ENCODE peak calls at places on chromosomes 11 and 22, in nine cellular contexts. A, F, K, U, N, O, T, P and M are unnamed samples.

GRCh38 chr11:120738516-120739046 is 227.0 kb downstream of the GRIK4 start:
- DNase-seq in F (no peak), A (no peak), U (no peak), K (no peak), N (no peak), P (no peak), O (no peak), T (no peak), M (no peak)

GRCh38 chr11:119666463-119667131 is 62.4 kb downstream of the NECTIN1 start:
- DNase-seq in U (peak), F (peak), P (peak), T (no peak), A (peak), K (peak), O (no peak), N (peak), M (peak)

GRCh38 chr22:47592791-47593190 is 830.3 kb downstream of the TBC1D22A start:
- DNase-seq in P (no peak), A (no peak), K (no peak), O (no peak), F (no peak), T (no peak), U (no peak), N (no peak), M (no peak)

GRCh38 chr11:83087035-83087434 is 15.3 kb upstream of the RAB30 start:
- DNase-seq in T (no peak), A (no peak), F (peak), N (no peak), O (no peak), U (no peak), P (no peak), K (no peak), M (peak)

GRCh38 chr11:62804310-62805043 is 763 bp downstream of the NXF1 start:
- DNase-seq in F (no peak), O (no peak), T (no peak), P (no peak), A (no peak), U (no peak), N (no peak), K (no peak), M (peak)

GRCh38 chr11:44785856-44786606 is 59.3 kb downstream of the TSPAN18 start:
- DNase-seq in F (no peak), K (no peak), O (no peak), N (no peak), P (peak), T (no peak), A (no peak), U (no peak), M (no peak)

GRCh38 chr11:43408277-43408676 is 49.6 kb downstream of the TTC17 start:
- DNase-seq in K (no peak), N (no peak), P (no peak), O (no peak), A (no peak), U (no peak), F (peak), T (no peak), M (no peak)

GRCh38 chr11:12573707-12574106 is 100.5 kb upstream of the TEAD1 start:
- DNase-seq in U (no peak), N (no peak), O (no peak), P (no peak), K (no peak), T (no peak), A (no peak), F (no peak), M (no peak)

GRCh38 chr22:46452195-46453005 is 85.0 kb downstream of the CELSR1 start:
- DNase-seq in F (no peak), O (no peak), U (no peak), N (no peak), K (no peak), T (no peak), A (no peak), P (no peak), M (no peak)

GRCh38 chr22:34998921-34999320 is 67.0 kb upstream of the ISX start:
- DNase-seq in P (no peak), N (no peak), A (no peak), U (no peak), O (no peak), K (no peak), T (no peak), F (no peak), M (no peak)

GRCh38 chr11:24078056-24078455 is 418.8 kb upstream of the LUZP2 start:
- DNase-seq in K (no peak), A (no peak), N (no peak), T (no peak), O (no peak), P (no peak), U (no peak), F (no peak), M (peak)

GRCh38 chr11:20247540-20248138 is 87.4 kb upstream of the DBX1 start:
- DNase-seq in A (peak), O (no peak), T (no peak), F (no peak), U (no peak), K (no peak), N (no peak), P (no peak), M (no peak)

GRCh38 chr22:50471197-50471847 is 3.5 kb downstream of the SBF1 start:
- DNase-seq in A (no peak), U (no peak), T (no peak), N (no peak), F (no peak), O (no peak), P (no peak), K (no peak), M (no peak)

GRCh38 chr11:15289718-15290117 is 175.0 kb downstream of the INSC start:
- DNase-seq in K (no peak), A (no peak), N (no peak), T (no peak), F (no peak), O (no peak), P (no peak), U (no peak), M (no peak)

GRCh38 chr22:40603088-40603605 is 33.4 kb downstream of the MRTFA start:
- DNase-seq in P (no peak), O (no peak), T (no peak), F (no peak), N (no peak), K (no peak), U (peak), A (no peak), M (peak)

GRCh38 chr11:10413268-10413667 is 41.8 kb upstream of the AMPD3 start:
- DNase-seq in N (no peak), O (peak), U (no peak), F (peak), K (peak), T (no peak), A (no peak), P (no peak), M (peak)

GRCh38 chr11:118531597-118532084 is 649 bp downstream of the TMEM25 start:
- DNase-seq in N (no peak), A (no peak), K (no peak), U (no peak), T (no peak), F (peak), O (no peak), P (no peak), M (no peak)

GRCh38 chr11:13705710-13706109 is 37.2 kb downstream of the FAR1 start:
- DNase-seq in T (no peak), O (no peak), U (no peak), F (no peak), A (no peak), N (no peak), P (no peak), K (no peak), M (no peak)

GRCh38 chr11:85307381-85307780 is 319.8 kb downstream of the DLG2 start:
- DNase-seq in A (no peak), P (no peak), K (no peak), F (no peak), N (no peak), U (no peak), O (no peak), T (no peak), M (no peak)

GRCh38 chr11:72179804-72180396 is 12.0 kb upstream of the FOLR1 start:
- DNase-seq in F (no peak), N (no peak), A (no peak), O (no peak), K (no peak), T (no peak), P (no peak), U (no peak), M (no peak)

GRCh38 chr11:46604796-46605195 is 11.0 kb upstream of the AMBRA1 start:
- DNase-seq in K (no peak), N (no peak), O (no peak), A (no peak), U (no peak), T (no peak), P (no peak), F (no peak), M (no peak)

GRCh38 chr11:35855685-35856084 is 88.2 kb upstream of the LDLRAD3 start:
- DNase-seq in T (no peak), P (no peak), N (no peak), F (no peak), K (no peak), O (no peak), U (no peak), A (no peak), M (no peak)

GRCh38 chr11:10920205-10920604 is 62.4 kb upstream of the ZBED5 start:
- DNase-seq in O (peak), K (no peak), U (no peak), A (no peak), N (no peak), P (no peak), T (no peak), F (no peak), M (peak)

GRCh38 chr22:43239102-43239875 is 52.4 kb upstream of the TTLL12 start:
- DNase-seq in T (no peak), P (no peak), F (no peak), N (peak), K (no peak), U (no peak), A (no peak), O (no peak), M (no peak)

GRCh38 chr22:37309221-37310074 is 27.1 kb downstream of the CYTH4 start:
- DNase-seq in P (no peak), U (no peak), A (no peak), T (no peak), O (peak), F (no peak), K (peak), N (no peak), M (peak)

GRCh38 chr11:19924321-19925115 is 211.9 kb downstream of the NAV2 start:
- DNase-seq in U (no peak), O (no peak), K (no peak), T (no peak), P (no peak), N (no peak), A (peak), F (no peak), M (no peak)

GRCh38 chr22:31923166-31923565 is 21.2 kb upstream of the YWHAH start:
- DNase-seq in K (no peak), U (no peak), O (no peak), N (no peak), P (no peak), T (no peak), F (no peak), A (no peak), M (no peak)

GRCh38 chr11:70735976-70736375 is 337.6 kb downstream of the CTTN start:
- DNase-seq in N (no peak), K (no peak), O (no peak), F (no peak), A (no peak), U (no peak), T (no peak), P (peak), M (no peak)

GRCh38 chr11:44243086-44243485 is 66.9 kb downstream of the ALX4 start:
- DNase-seq in P (no peak), O (no peak), K (no peak), T (no peak), F (no peak), A (peak), N (no peak), U (no peak), M (no peak)

GRCh38 chr11:86785576-86785975 is 14.8 kb upstream of the PRSS23 start:
- DNase-seq in N (no peak), A (no peak), P (no peak), U (no peak), O (no peak), T (peak), K (no peak), F (no peak), M (no peak)

GRCh38 chr22:45629469-45630089 is 42.1 kb upstream of the ATXN10 start:
- DNase-seq in P (peak), O (no peak), K (no peak), F (peak), N (no peak), A (peak), T (no peak), U (no peak), M (no peak)

GRCh38 chr11:12137005-12137690 is 26.8 kb downstream of the MICAL2 start:
- DNase-seq in O (no peak), A (no peak), U (no peak), F (peak), T (no peak), K (no peak), P (no peak), N (no peak), M (no peak)

GRCh38 chr11:129364143-129364654 is 11.4 kb upstream of the BARX2 start:
- DNase-seq in T (peak), U (peak), F (peak), A (peak), O (peak), N (peak), P (peak), K (peak), M (peak)

GRCh38 chr22:41983516-41983915 is 14.3 kb downstream of the SEPTIN3 start:
- DNase-seq in T (peak), O (peak), A (no peak), U (no peak), K (no peak), N (no peak), F (no peak), P (no peak), M (peak)

GRCh38 chr11:61950035-61950547 is at the start of gene BEST1:
- DNase-seq in P (no peak), K (no peak), N (peak), T (no peak), A (no peak), O (no peak), F (no peak), U (no peak), M (no peak)

GRCh38 chr11:8701891-8702597 is 19.5 kb downstream of the RPL27A start:
- DNase-seq in N (no peak), P (peak), K (no peak), T (no peak), O (no peak), U (no peak), F (no peak), A (no peak), M (no peak)

GRCh38 chr11:62548545-62549335 is 2.1 kb upstream of the AHNAK start:
- DNase-seq in A (no peak), P (no peak), U (no peak), O (no peak), K (no peak), N (peak), F (peak), T (no peak), M (peak)

GRCh38 chr11:120566176-120566575 is 54.6 kb downstream of the GRIK4 start:
- DNase-seq in N (no peak), T (no peak), P (no peak), F (no peak), O (no peak), A (no peak), K (no peak), U (no peak), M (peak)

GRCh38 chr11:77879218-77879617 is 58.3 kb downstream of the AAMDC start:
- DNase-seq in F (no peak), A (peak), N (peak), P (peak), U (no peak), O (no peak), T (no peak), K (peak), M (peak)

GRCh38 chr11:95091663-95092062 is 2.0 kb downstream of the ENDOD1 start:
- DNase-seq in N (no peak), T (no peak), F (no peak), A (no peak), P (no peak), O (no peak), K (no peak), U (no peak), M (no peak)
- H3K4me3 ChIP-seq in N (no peak), T (no peak), F (no peak), A (no peak), P (no peak), O (no peak), K (no peak), U (no peak), M (peak)

DNA sequence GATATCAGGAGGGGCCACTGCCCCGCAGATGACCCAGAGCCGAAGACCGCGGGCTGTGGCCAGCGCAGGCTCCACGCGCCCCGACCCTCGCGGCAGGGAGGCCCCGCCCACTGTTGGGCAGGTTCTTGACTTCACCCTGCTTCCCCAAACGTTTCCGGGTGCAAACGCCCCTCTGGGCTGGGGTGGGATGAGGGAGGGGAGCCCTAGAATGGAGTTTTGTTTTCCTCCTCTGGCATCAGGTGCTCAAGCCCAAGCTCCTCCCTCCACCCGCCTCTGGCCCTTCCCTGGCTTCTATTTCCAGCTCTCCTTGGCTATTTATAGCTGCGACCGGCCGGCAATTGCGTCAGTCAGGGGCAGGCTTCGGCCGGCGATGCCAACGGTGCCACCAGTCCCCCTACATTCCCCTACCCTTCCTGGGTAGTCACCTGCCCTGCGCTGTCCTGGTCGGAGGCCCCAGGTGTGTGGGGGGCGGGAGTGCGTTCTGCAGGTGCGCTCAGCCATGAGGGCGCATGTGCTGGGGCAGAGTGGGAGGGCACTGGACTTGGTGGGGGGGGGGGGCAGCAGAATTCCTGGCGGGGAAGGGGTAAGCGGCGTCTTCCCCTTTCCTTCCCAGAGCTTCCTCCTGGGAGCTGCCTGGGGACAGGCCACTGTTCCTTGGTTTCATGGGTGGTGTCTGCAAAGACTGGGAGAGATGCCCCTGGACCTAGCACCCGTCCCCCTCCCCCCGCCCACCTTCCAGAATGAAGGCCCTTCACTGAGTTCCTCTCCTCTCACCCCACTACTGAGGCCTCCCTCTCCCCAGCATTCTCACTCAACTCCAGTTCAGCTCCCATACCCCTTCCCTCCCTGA is 23.6 kb downstream of the DUSP8 start:
- DNase-seq in T (peak), F (no peak), A (no peak), O (peak), U (no peak), N (peak), K (no peak), P (peak), M (peak)
- H3K4me3 ChIP-seq in T (peak), F (no peak), A (no peak), O (peak), U (no peak), N (peak), K (no peak), P (no peak), M (no peak)

GRCh38 chr22:36022697-36023096 is 5.9 kb downstream of the RBFOX2 start:
- DNase-seq in K (no peak), N (no peak), U (no peak), P (no peak), T (no peak), O (no peak), F (no peak), A (no peak), M (no peak)
- H3K4me3 ChIP-seq in K (no peak), N (no peak), U (no peak), P (no peak), T (no peak), O (no peak), F (no peak), A (no peak), M (no peak)

GRCh38 chr11:65134952-65135632 is 773 bp upstream of the SYVN1 start:
- DNase-seq in N (peak), O (peak), P (peak), U (peak), A (peak), F (peak), T (peak), K (peak), M (peak)

GRCh38 chr11:65133724-65134123 is 595 bp downstream of the SYVN1 start:
- DNase-seq in A (no peak), T (no peak), U (no peak), P (no peak), O (no peak), K (no peak), F (no peak), N (peak), M (peak)

GRCh38 chr11:65134240-65134951 is at the start of gene SYVN1:
- DNase-seq in F (peak), U (peak), N (peak), K (peak), O (peak), T (peak), A (peak), P (peak), M (peak)

GRCh38 chr11:65136515-65137096 is 2.3 kb upstream of the SYVN1 start:
- DNase-seq in U (no peak), N (no peak), K (no peak), T (no peak), A (no peak), F (no peak), P (no peak), O (no peak), M (no peak)

DNA sequence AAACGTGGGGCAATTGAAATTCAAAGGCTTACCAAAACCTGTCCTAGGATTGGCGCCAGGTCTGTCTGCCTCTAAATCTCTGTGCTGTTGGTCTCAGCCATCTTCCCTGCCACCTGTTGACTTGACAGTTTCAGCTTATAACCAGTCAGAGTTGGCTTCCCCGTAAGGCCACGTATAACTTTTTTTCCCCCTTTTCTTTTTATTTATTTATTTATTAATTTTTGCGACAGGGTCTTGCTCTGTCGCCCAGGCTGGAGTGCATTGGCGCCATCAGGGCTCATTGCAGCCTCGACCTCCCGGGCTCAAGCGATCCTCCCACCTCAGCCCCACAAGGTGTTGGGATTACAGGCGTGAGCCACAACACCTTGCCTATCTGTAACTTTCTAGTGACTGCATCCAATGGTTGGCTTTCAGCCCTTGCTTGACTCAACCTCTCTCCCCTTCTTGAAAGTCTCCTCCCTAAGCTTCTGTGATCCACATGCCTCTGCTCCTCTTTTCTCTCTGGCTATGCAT is 1.4 kb upstream of the SYVN1 start:
- DNase-seq in T (no peak), O (no peak), P (no peak), F (no peak), A (no peak), K (no peak), U (no peak), N (no peak), M (no peak)
- H3K4me3 ChIP-seq in T (peak), O (peak), P (no peak), F (peak), A (peak), K (peak), U (peak), N (peak), M (peak)

GRCh38 chr11:110526323-110526722 is 96.6 kb downstream of the FDX1 start:
- DNase-seq in P (no peak), O (no peak), K (no peak), F (no peak), N (no peak), T (no peak), A (no peak), U (no peak), M (peak)
- H3K4me3 ChIP-seq in P (no peak), O (no peak), K (no peak), F (no peak), N (no peak), T (no peak), A (no peak), U (no peak), M (no peak)

DNA sequence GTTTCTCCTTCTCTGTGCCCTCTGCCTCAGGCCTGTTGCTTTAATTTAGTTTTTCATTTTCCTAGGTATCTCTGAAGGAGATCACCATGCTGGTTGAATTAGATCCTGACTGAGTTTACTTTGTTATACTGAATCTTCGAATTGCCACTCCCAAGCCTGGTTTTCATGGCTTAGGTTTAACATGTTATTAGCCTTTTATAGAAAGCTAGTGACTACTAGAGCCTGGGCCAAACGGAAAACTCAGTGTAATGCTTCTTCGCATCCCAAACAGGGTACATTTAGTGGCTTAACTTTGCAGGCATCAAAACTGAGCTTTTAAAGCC is 3.6 kb downstream of the CRKL start:
- DNase-seq in O (no peak), P (no peak), T (no peak), K (no peak), U (no peak), F (no peak), A (no peak), N (no peak), M (no peak)
- H3K4me3 ChIP-seq in O (peak), P (peak), T (no peak), K (peak), U (peak), F (peak), A (no peak), N (no peak), M (peak)

GRCh38 chr11:111367411-111368284 is 11.4 kb downstream of the POU2AF1 start:
- DNase-seq in K (no peak), A (no peak), N (no peak), P (no peak), O (no peak), T (no peak), F (no peak), U (no peak), M (no peak)
- H3K4me3 ChIP-seq in K (no peak), A (no peak), N (no peak), P (no peak), O (no peak), T (no peak), F (no peak), U (no peak), M (no peak)